ENCODE peak calls at places on chromosomes 13 and 19, in eight cellular contexts. X is NCI-H2029 treated with DMSO at 0.1 percent for 48 hours, R is SHP77, S is left colon, J is Calu3, G is HTR-8/SVneo, P is breast epithelium, B is bronchial epithelial cell. I is an unnamed sample.

GRCh38 chr19:15283141-15283885 is 49.0 kb downstream of the BRD4 start:
- DNase-seq in P (no peak), G (no peak), S (no peak), R (no peak), J (no peak), B (peak), X (no peak), I (no peak)

GRCh38 chr19:8304841-8305621 is 3.1 kb downstream of the CD320 start:
- DNase-seq in J (no peak), P (peak), X (no peak), R (no peak), B (no peak), S (peak), G (no peak), I (no peak)

GRCh38 chr19:40954573-40954972 is 36.5 kb upstream of the CYP2B6 start:
- DNase-seq in R (no peak), B (no peak), S (no peak), J (peak), G (no peak), X (no peak), P (no peak), I (no peak)

GRCh38 chr19:43755256-43755801 is 567 bp upstream of the SMG9 start:
- DNase-seq in X (peak), P (peak), R (peak), G (no peak), B (peak), J (peak), S (peak), I (peak)

GRCh38 chr19:19626516-19627441 is 1.2 kb downstream of the LPAR2 start:
- DNase-seq in J (no peak), X (no peak), S (peak), P (no peak), B (no peak), R (no peak), G (no peak), I (no peak)

GRCh38 chr13:113532156-113532806 is 41.8 kb upstream of the DCUN1D2 start:
- DNase-seq in J (no peak), S (no peak), P (peak), B (peak), R (no peak), X (no peak), G (peak), I (no peak)

GRCh38 chr13:39364797-39365468 is 238.1 kb downstream of the LHFPL6 start:
- DNase-seq in R (peak), J (peak), B (peak), P (no peak), S (no peak), X (peak), G (no peak), I (no peak)

GRCh38 chr13:85543144-85543543 is 256.1 kb downstream of the SLITRK6 start:
- DNase-seq in P (no peak), X (no peak), R (peak), G (no peak), J (no peak), B (peak), S (no peak), I (no peak)

GRCh38 chr19:10118960-10119359 is 739 bp downstream of the EIF3G start:
- DNase-seq in X (no peak), G (no peak), P (no peak), S (no peak), R (no peak), B (no peak), J (no peak), I (no peak)

GRCh38 chr13:46170687-46171086 is 11.3 kb downstream of the LCP1 start:
- DNase-seq in S (no peak), G (no peak), J (no peak), X (no peak), P (no peak), R (no peak), B (no peak), I (no peak)

GRCh38 chr19:14347999-14348889 is 33.0 kb upstream of the ADGRE5 start:
- DNase-seq in X (no peak), J (peak), B (no peak), S (peak), R (peak), G (peak), P (peak), I (peak)

I was measured in NCI-H774.